ENCODE peak calls at places on chromosomes 5 and 9, in eight cellular contexts. Q is kidney; Z is GM13977; N is substantia nigra; I is Peyer's patch; X is CD4-positive, alpha-beta memory T cell; C is CD8-positive, alpha-beta T cell; G is HS-5. U is an unnamed sample.

GRCh38 chr9:116992870-116993269 is 305.8 kb downstream of the TRIM32 start:
- DNase-seq in X (no peak), G (no peak), C (no peak), Q (no peak), Z (no peak), I (no peak), N (no peak), U (no peak)

GRCh38 chr9:134319306-134320194 is 6.7 kb upstream of the RXRA start:
- DNase-seq in Q (peak; percentile 65), G (no peak), C (no peak), I (no peak), N (no peak), Z (no peak), X (no peak), U (no peak)

GRCh38 chr9:74940600-74940999 is 12.1 kb downstream of the C9orf40 start:
- DNase-seq in Q (no peak), Z (no peak), X (no peak), N (no peak), I (no peak), C (no peak), G (no peak), U (no peak)

GRCh38 chr9:71909887-71910601 is 949 bp downstream of the ABHD17B start:
- DNase-seq in G (no peak), C (peak; percentile 9), Q (no peak), I (peak; percentile 74), N (peak; percentile 57), X (peak; percentile 48), Z (peak; percentile 38), U (no peak)

GRCh38 chr5:107337281-107337680 is 333.5 kb downstream of the EFNA5 start:
- DNase-seq in Q (no peak), C (no peak), I (peak; percentile 47), N (no peak), Z (no peak), G (peak; percentile 31), X (no peak), U (no peak)

GRCh38 chr5:16740476-16740875 is 123.7 kb upstream of the RETREG1 start:
- DNase-seq in I (no peak), N (no peak), Q (no peak), Z (no peak), G (no peak), X (no peak), C (no peak), U (no peak)

GRCh38 chr9:69916950-69917349 is 96.3 kb downstream of the CFAP95 start:
- DNase-seq in X (no peak), C (no peak), Z (no peak), G (no peak), I (no peak), N (no peak), Q (no peak), U (no peak)

GRCh38 chr5:55407059-55407684 is 99.4 kb downstream of the MTREX start:
- DNase-seq in Z (no peak), Q (no peak), N (no peak), X (no peak), I (no peak), C (no peak), G (no peak), U (no peak)

GRCh38 chr5:168947212-168947868 is 353.6 kb downstream of the SLIT3 start:
- DNase-seq in X (no peak), Q (peak; percentile 70), N (no peak), I (peak; percentile 50), Z (peak; percentile 64), G (no peak), C (no peak), U (no peak)

GRCh38 chr9:34989946-34990635 is 546 bp downstream of the DNAJB5 start:
- DNase-seq in X (peak; percentile 69), Z (peak; percentile 60), G (no peak), I (peak; percentile 68), C (no peak), Q (peak; percentile 91), N (no peak), U (no peak)

GRCh38 chr9:18437315-18438200 is 36.4 kb upstream of the ADAMTSL1 start:
- DNase-seq in N (no peak), X (no peak), I (no peak), C (no peak), Z (no peak), Q (peak; percentile 80), G (no peak), U (no peak)

GRCh38 chr9:134536101-134536900 is 105.3 kb upstream of the COL5A1 start:
- DNase-seq in Z (no peak), X (no peak), C (no peak), I (no peak), G (peak; percentile 14), N (no peak), Q (peak; percentile 39), U (peak; percentile 53)

GRCh38 chr5:138753794-138754698 is 821 bp downstream of the CTNNA1 start:
- DNase-seq in N (peak; percentile 46), Z (peak; percentile 51), X (no peak), G (peak; percentile 67), C (no peak), Q (peak; percentile 97), I (peak; percentile 93), U (peak; percentile 55)

GRCh38 chr5:168313596-168314204 is 22.3 kb downstream of the WWC1 start:
- DNase-seq in C (no peak), X (no peak), I (peak; percentile 58), N (no peak), G (no peak), Q (no peak), Z (no peak), U (no peak)

GRCh38 chr5:24365406-24365805 is 279.4 kb downstream of the CDH10 start:
- DNase-seq in I (no peak), Q (no peak), N (no peak), X (no peak), C (no peak), G (no peak), Z (no peak), U (no peak)

GRCh38 chr9:113184089-113184488 is 33.3 kb downstream of the SLC31A2 start:
- DNase-seq in I (no peak), X (no peak), N (no peak), C (no peak), Q (no peak), G (no peak), Z (no peak), U (no peak)

GRCh38 chr5:78103226-78103722 is 191.2 kb downstream of the AP3B1 start:
- DNase-seq in X (no peak), N (no peak), Z (no peak), G (no peak), Q (no peak), C (no peak), I (no peak), U (no peak)

GRCh38 chr5:135304352-135305221 is 94.4 kb downstream of the MACROH2A1 start:
- DNase-seq in Z (no peak), N (no peak), C (no peak), X (no peak), I (no peak), Q (no peak), G (no peak), U (no peak)

GRCh38 chr9:136881691-136882108 is 4.6 kb upstream of the TRAF2 start:
- DNase-seq in C (peak; percentile 5), X (peak; percentile 56), Z (peak; percentile 64), G (no peak), N (no peak), Q (no peak), I (peak; percentile 73), U (no peak)

GRCh38 chr5:172586118-172587060 is 54.7 kb upstream of the NEURL1B start:
- DNase-seq in C (no peak), Q (no peak), N (no peak), X (no peak), G (no peak), I (no peak), Z (no peak), U (no peak)

GRCh38 chr5:141465351-141465750 is 10.4 kb upstream of the PCDHGC3 start:
- DNase-seq in X (no peak), Q (no peak), Z (no peak), N (no peak), G (no peak), C (no peak), I (no peak), U (no peak)

GRCh38 chr5:143340891-143341685 is 62.4 kb downstream of the NR3C1 start:
- DNase-seq in C (no peak), I (no peak), G (no peak), X (no peak), N (no peak), Z (no peak), Q (no peak), U (no peak)

U was measured in AG04449.